ENCODE peak calls at places on chromosomes 3 and 15, in six cellular contexts. One of them, this sample, is unnamed.

GRCh38 chr3:195911946-195912270 is 3.6 kb upstream of the TNK2 start:
- DNase-seq in mesenchymal stem cell: no peak
- DNase-seq in neuronal stem cell: no peak
- DNase-seq in H9: peak; percentile 45
- DNase-seq in H1: no peak
- DNase-seq in mesendoderm: peak; percentile 59
- DNase-seq in this sample: no peak

GRCh38 chr3:151282921-151283320 is 4.6 kb upstream of the P2RY14 start:
- DNase-seq in mesenchymal stem cell: peak; percentile 77
- DNase-seq in neuronal stem cell: peak; percentile 38
- DNase-seq in H9: no peak
- DNase-seq in H1: no peak
- DNase-seq in mesendoderm: peak; percentile 45
- DNase-seq in this sample: peak; percentile 83

GRCh38 chr3:72848703-72849081 is 447 bp upstream of the SHQ1 start:
- DNase-seq in mesenchymal stem cell: no peak
- DNase-seq in neuronal stem cell: no peak
- DNase-seq in H9: no peak
- DNase-seq in H1: no peak
- DNase-seq in mesendoderm: no peak
- DNase-seq in this sample: no peak

GRCh38 chr15:50415752-50416404 is 8.3 kb upstream of the USP8 start:
- DNase-seq in mesenchymal stem cell: peak; percentile 57
- DNase-seq in neuronal stem cell: no peak
- DNase-seq in H9: peak; percentile 39
- DNase-seq in H1: no peak
- DNase-seq in mesendoderm: no peak
- DNase-seq in this sample: peak; percentile 37

GRCh38 chr3:177930771-177931170 is 605.5 kb upstream of the KCNMB2 start:
- DNase-seq in mesenchymal stem cell: no peak
- DNase-seq in neuronal stem cell: no peak
- DNase-seq in H9: no peak
- DNase-seq in H1: no peak
- DNase-seq in mesendoderm: no peak
- DNase-seq in this sample: no peak

GRCh38 chr3:119350114-119350513 is 55.9 kb downstream of the ARHGAP31 start:
- DNase-seq in mesenchymal stem cell: no peak
- DNase-seq in neuronal stem cell: peak; percentile 44
- DNase-seq in H9: peak; percentile 83
- DNase-seq in H1: peak; percentile 41
- DNase-seq in mesendoderm: peak; percentile 91
- DNase-seq in this sample: no peak

GRCh38 chr15:42348083-42348482 is 11.2 kb upstream of the CAPN3 start:
- DNase-seq in mesenchymal stem cell: no peak
- DNase-seq in neuronal stem cell: no peak
- DNase-seq in H9: no peak
- DNase-seq in H1: no peak
- DNase-seq in mesendoderm: no peak
- DNase-seq in this sample: peak; percentile 83

GRCh38 chr3:112417696-112418318 is 81.5 kb downstream of the BTLA start:
- DNase-seq in mesenchymal stem cell: no peak
- DNase-seq in neuronal stem cell: no peak
- DNase-seq in H9: no peak
- DNase-seq in H1: no peak
- DNase-seq in mesendoderm: no peak
- DNase-seq in this sample: no peak

GRCh38 chr15:78455749-78456148 is 17.7 kb downstream of the IREB2 start:
- DNase-seq in mesenchymal stem cell: peak; percentile 59
- DNase-seq in neuronal stem cell: no peak
- DNase-seq in H9: no peak
- DNase-seq in H1: no peak
- DNase-seq in mesendoderm: no peak
- DNase-seq in this sample: no peak

GRCh38 chr3:10142707-10143560 is 1.4 kb downstream of the VHL start:
- DNase-seq in mesenchymal stem cell: no peak
- DNase-seq in neuronal stem cell: no peak
- DNase-seq in H9: peak; percentile 36
- DNase-seq in H1: no peak
- DNase-seq in mesendoderm: peak; percentile 30
- DNase-seq in this sample: no peak

GRCh38 chr3:15262021-15262420 is 56.0 kb downstream of the CAPN7 start:
- DNase-seq in mesenchymal stem cell: no peak
- DNase-seq in neuronal stem cell: no peak
- DNase-seq in H9: no peak
- DNase-seq in H1: no peak
- DNase-seq in mesendoderm: no peak
- DNase-seq in this sample: no peak

GRCh38 chr3:58293516-58293915 is 12.5 kb upstream of the RPP14 start:
- DNase-seq in mesenchymal stem cell: no peak
- DNase-seq in neuronal stem cell: no peak
- DNase-seq in H9: no peak
- DNase-seq in H1: no peak
- DNase-seq in mesendoderm: no peak
- DNase-seq in this sample: no peak

GRCh38 chr3:2511356-2511755 is 412.7 kb downstream of the CNTN4 start:
- DNase-seq in mesenchymal stem cell: no peak
- DNase-seq in neuronal stem cell: no peak
- DNase-seq in H9: no peak
- DNase-seq in H1: no peak
- DNase-seq in mesendoderm: no peak
- DNase-seq in this sample: no peak

GRCh38 chr15:31303434-31304073 is 23.1 kb upstream of the KLF13 start:
- DNase-seq in mesenchymal stem cell: no peak
- DNase-seq in neuronal stem cell: no peak
- DNase-seq in H9: no peak
- DNase-seq in H1: no peak
- DNase-seq in mesendoderm: peak; percentile 59
- DNase-seq in this sample: no peak

GRCh38 chr3:159928692-159929091 is 59.9 kb upstream of the IL12A start:
- DNase-seq in mesenchymal stem cell: peak; percentile 96
- DNase-seq in neuronal stem cell: no peak
- DNase-seq in H9: no peak
- DNase-seq in H1: no peak
- DNase-seq in mesendoderm: peak; percentile 76
- DNase-seq in this sample: peak; percentile 98

GRCh38 chr15:88652456-88653199 is 13.8 kb downstream of the ISG20 start:
- DNase-seq in mesenchymal stem cell: no peak
- DNase-seq in neuronal stem cell: no peak
- DNase-seq in H9: no peak
- DNase-seq in H1: no peak
- DNase-seq in mesendoderm: no peak
- DNase-seq in this sample: no peak

GRCh38 chr3:7238565-7239295 is 377.8 kb downstream of the GRM7 start:
- DNase-seq in mesenchymal stem cell: peak; percentile 51
- DNase-seq in neuronal stem cell: no peak
- DNase-seq in H9: no peak
- DNase-seq in H1: no peak
- DNase-seq in mesendoderm: no peak
- DNase-seq in this sample: no peak

GRCh38 chr3:15467227-15468181 is 40.1 kb downstream of the EAF1 start:
- DNase-seq in mesenchymal stem cell: no peak
- DNase-seq in neuronal stem cell: no peak
- DNase-seq in H9: no peak
- DNase-seq in H1: no peak
- DNase-seq in mesendoderm: no peak
- DNase-seq in this sample: no peak

DNA sequence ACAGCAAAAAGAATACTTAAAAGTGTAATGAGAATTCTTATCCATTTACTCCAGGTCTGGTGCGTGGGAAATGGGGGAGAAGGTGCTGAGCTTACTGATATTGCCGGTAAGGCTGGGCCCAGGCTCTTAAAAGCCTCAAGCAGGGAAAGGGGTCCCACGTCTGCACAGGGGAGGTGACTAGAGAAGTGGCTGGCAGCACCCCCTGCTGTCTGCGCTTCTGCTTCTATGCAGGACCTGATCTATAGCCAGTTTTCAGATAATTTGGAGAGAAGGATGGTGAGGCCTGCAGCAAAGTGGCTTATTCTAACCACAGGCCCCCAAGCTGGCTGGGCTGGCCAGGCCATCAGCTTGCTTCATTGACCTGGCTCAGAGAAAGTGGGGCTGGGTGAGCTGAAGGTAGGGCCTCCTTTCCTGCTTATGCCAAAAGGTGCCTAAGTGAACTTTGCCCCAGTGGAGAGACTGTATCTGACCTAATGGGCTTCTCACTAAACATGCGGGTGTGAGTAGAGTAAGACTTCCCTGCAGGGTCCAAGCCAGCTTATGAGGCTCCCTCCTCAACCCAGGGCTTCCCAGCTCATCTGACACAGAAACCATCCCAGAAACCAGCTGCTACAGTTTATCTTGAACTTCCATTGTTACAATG is 30.9 kb upstream of the ATP1B3 start:
- DNase-seq in mesenchymal stem cell: no peak
- DNase-seq in neuronal stem cell: no peak
- DNase-seq in H9: peak; percentile 57
- DNase-seq in H1: peak; percentile 34
- DNase-seq in mesendoderm: peak; percentile 44
- DNase-seq in this sample: no peak
- H2BK15ac ChIP-seq in mesenchymal stem cell: no peak overlapping the region
- H2BK15ac ChIP-seq in neuronal stem cell: no peak overlapping the region
- H2BK15ac ChIP-seq in H9: no peak overlapping the region
- H2BK15ac ChIP-seq in H1: no peak overlapping the region
- H2BK15ac ChIP-seq in mesendoderm: no peak overlapping the region
- H2BK15ac ChIP-seq in this sample: no peak overlapping the region

GRCh38 chr3:48129921-48130320 is 58.3 kb downstream of the CDC25A start:
- DNase-seq in mesenchymal stem cell: peak; percentile 79
- DNase-seq in neuronal stem cell: no peak
- DNase-seq in H9: no peak
- DNase-seq in H1: no peak
- DNase-seq in mesendoderm: no peak
- DNase-seq in this sample: peak; percentile 81
- H2BK15ac ChIP-seq in mesenchymal stem cell: no peak overlapping the region
- H2BK15ac ChIP-seq in neuronal stem cell: no peak overlapping the region
- H2BK15ac ChIP-seq in H9: no peak overlapping the region
- H2BK15ac ChIP-seq in H1: peak overlapping the region; percentile 18
- H2BK15ac ChIP-seq in mesendoderm: no peak overlapping the region
- H2BK15ac ChIP-seq in this sample: peak overlapping the region; percentile 12

DNA sequence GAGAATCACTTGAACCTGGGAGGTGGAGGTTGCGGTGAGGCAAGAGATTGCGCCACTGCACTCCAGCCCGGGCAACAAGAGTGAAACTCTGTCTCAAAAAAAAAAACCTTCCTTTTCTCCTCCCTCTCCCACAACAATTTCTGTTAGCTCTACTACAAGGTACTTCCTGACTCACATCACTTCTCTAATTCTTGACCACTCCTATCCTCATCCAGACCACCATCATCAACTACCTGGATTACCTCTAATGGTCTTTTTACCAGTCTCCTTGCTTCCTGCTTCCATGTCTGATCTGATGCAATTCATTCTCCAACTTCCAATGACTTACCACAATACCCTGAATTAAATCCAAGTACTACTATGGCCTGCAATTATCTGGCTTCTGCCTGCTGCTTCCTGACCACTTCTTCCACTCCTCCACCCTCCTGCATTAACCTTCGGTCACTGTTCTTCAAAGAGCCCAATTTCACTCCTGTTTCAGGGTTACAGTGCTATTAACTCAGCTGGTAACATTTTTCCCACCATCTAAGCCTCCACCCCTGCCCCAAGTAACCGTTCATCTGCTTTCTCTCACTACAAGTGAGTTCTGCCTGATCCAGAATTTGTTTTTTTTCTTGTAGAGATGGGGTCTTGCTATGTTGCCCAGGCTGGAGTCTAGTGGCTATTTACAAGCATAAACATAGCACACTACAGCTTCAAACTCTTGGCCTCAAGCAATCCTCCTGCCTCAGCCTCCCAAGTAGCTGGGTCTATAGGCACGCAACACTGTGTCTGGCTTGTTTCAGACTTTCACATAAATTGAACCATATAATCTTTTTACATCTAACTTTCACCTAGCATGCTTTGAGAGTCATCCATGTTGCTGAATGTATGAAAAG is 27.8 kb downstream of the DCAF1 start:
- DNase-seq in mesenchymal stem cell: no peak
- DNase-seq in neuronal stem cell: no peak
- DNase-seq in H9: no peak
- DNase-seq in H1: no peak
- DNase-seq in mesendoderm: no peak
- DNase-seq in this sample: no peak
- H2BK15ac ChIP-seq in mesenchymal stem cell: no peak overlapping the region
- H2BK15ac ChIP-seq in neuronal stem cell: no peak overlapping the region
- H2BK15ac ChIP-seq in H9: no peak overlapping the region
- H2BK15ac ChIP-seq in H1: no peak overlapping the region
- H2BK15ac ChIP-seq in mesendoderm: no peak overlapping the region
- H2BK15ac ChIP-seq in this sample: no peak overlapping the region

DNA sequence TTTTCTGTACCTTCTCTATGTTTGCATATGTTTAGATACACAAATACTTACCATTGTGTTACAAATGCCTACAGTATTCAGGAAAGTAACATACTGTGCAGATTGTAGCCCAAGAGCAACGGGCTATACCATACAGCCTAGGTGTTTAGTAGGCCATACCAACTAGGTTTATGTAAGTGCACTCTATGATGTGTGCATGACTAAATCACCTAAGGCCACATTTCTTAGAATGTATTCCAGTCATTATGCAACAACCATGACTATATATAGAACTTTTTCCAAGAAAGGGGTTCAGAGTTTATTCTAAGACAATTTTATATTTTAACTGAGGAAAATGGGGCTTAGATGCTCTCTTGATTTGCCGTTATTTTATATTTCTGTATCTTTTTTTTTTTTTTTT is 411.6 kb downstream of the MAGI1 start:
- DNase-seq in mesenchymal stem cell: peak; percentile 23
- DNase-seq in neuronal stem cell: no peak
- DNase-seq in H9: no peak
- DNase-seq in H1: no peak
- DNase-seq in mesendoderm: no peak
- DNase-seq in this sample: peak; percentile 39
- H2BK15ac ChIP-seq in mesenchymal stem cell: no peak overlapping the region
- H2BK15ac ChIP-seq in neuronal stem cell: no peak overlapping the region
- H2BK15ac ChIP-seq in H9: no peak overlapping the region
- H2BK15ac ChIP-seq in H1: no peak overlapping the region
- H2BK15ac ChIP-seq in mesendoderm: no peak overlapping the region
- H2BK15ac ChIP-seq in this sample: no peak overlapping the region

GRCh38 chr15:40295297-40295696 is 12.4 kb upstream of the ANKRD63 start:
- DNase-seq in mesenchymal stem cell: no peak
- DNase-seq in neuronal stem cell: no peak
- DNase-seq in H9: no peak
- DNase-seq in H1: no peak
- DNase-seq in mesendoderm: no peak
- DNase-seq in this sample: no peak
- H2BK15ac ChIP-seq in mesenchymal stem cell: no peak overlapping the region
- H2BK15ac ChIP-seq in neuronal stem cell: peak overlapping the region; percentile 63
- H2BK15ac ChIP-seq in H9: no peak overlapping the region
- H2BK15ac ChIP-seq in H1: no peak overlapping the region
- H2BK15ac ChIP-seq in mesendoderm: no peak overlapping the region
- H2BK15ac ChIP-seq in this sample: no peak overlapping the region

DNA sequence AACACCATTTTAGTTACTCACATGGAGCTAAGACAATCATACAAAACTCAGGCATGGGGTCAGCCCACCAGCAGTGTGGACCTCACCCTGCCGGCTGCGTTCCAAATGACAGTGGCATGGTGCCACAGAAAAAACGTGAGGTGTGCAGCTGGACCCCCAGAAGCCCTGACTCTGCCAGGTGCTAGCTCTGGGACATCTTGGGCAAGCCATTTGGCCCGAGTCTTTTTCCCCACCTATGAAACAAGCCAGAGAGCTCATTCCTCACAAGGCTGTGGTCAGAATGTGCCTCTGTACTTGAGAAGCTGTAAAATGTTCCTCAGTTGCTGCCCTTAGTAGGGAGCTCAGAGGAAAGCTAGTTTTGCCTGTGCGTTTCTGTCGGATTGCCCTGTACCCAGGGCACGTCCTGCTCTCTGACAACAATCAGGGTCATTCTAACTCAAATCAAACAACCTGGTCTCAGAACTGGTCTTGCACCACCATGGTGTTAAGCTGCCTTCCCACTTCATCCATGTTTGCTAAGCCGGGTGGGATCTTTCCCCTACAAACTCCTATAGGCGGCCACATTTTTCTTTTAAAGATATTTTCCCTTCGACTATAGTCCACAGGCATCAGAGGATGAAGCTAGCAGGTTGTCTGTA is 44.9 kb downstream of the LIPC start:
- DNase-seq in mesenchymal stem cell: no peak
- DNase-seq in neuronal stem cell: no peak
- DNase-seq in H9: no peak
- DNase-seq in H1: no peak
- DNase-seq in mesendoderm: no peak
- DNase-seq in this sample: no peak
- H2BK15ac ChIP-seq in mesenchymal stem cell: no peak overlapping the region
- H2BK15ac ChIP-seq in neuronal stem cell: no peak overlapping the region
- H2BK15ac ChIP-seq in H9: no peak overlapping the region
- H2BK15ac ChIP-seq in H1: no peak overlapping the region
- H2BK15ac ChIP-seq in mesendoderm: no peak overlapping the region
- H2BK15ac ChIP-seq in this sample: peak overlapping the region; percentile 98